ENCODE peak calls at places on chromosomes 3 and 15, in seven cellular contexts. One of them, this sample, is unnamed.

GRCh38 chr15:49103002-49103401 is 52.4 kb downstream of the COPS2 start:
- DNase-seq in non-pigmented ciliary epithelial cell: peak; percentile 37
- DNase-seq in stimulated activated CD8-positive, alpha-beta memory T cell treated with anti-CD3 and anti-CD28 coated beads, Interleukin-7, amount 100 ng/mL, for 1 hour: no peak
- DNase-seq in EL: peak; percentile 21
- DNase-seq in SK-N-DZ: no peak
- DNase-seq in activated CD4-positive, alpha-beta T cell treated with anti-CD3 and anti-CD28 coated beads, Interleukin-2, amount 50 U/mL, for 1 hour: no peak
- DNase-seq in activated gamma-delta T cell treated with Interleukin-2 at 50 U/mL for 16 hours: no peak
- DNase-seq in this sample: no peak

GRCh38 chr3:76372497-76372896 is 587.1 kb upstream of the ZNF717 start:
- DNase-seq in non-pigmented ciliary epithelial cell: no peak
- DNase-seq in stimulated activated CD8-positive, alpha-beta memory T cell treated with anti-CD3 and anti-CD28 coated beads, Interleukin-7, amount 100 ng/mL, for 1 hour: no peak
- DNase-seq in EL: no peak
- DNase-seq in SK-N-DZ: no peak
- DNase-seq in activated CD4-positive, alpha-beta T cell treated with anti-CD3 and anti-CD28 coated beads, Interleukin-2, amount 50 U/mL, for 1 hour: no peak
- DNase-seq in activated gamma-delta T cell treated with Interleukin-2 at 50 U/mL for 16 hours: no peak
- DNase-seq in this sample: no peak

GRCh38 chr3:120741837-120742197 is 499 bp downstream of the RABL3 start:
- DNase-seq in non-pigmented ciliary epithelial cell: no peak
- DNase-seq in stimulated activated CD8-positive, alpha-beta memory T cell treated with anti-CD3 and anti-CD28 coated beads, Interleukin-7, amount 100 ng/mL, for 1 hour: no peak
- DNase-seq in EL: peak; percentile 58
- DNase-seq in SK-N-DZ: no peak
- DNase-seq in activated CD4-positive, alpha-beta T cell treated with anti-CD3 and anti-CD28 coated beads, Interleukin-2, amount 50 U/mL, for 1 hour: no peak
- DNase-seq in activated gamma-delta T cell treated with Interleukin-2 at 50 U/mL for 16 hours: no peak
- DNase-seq in this sample: no peak

GRCh38 chr3:167887096-167887495 is 151.6 kb downstream of the SERPINI1 start:
- DNase-seq in non-pigmented ciliary epithelial cell: no peak
- DNase-seq in stimulated activated CD8-positive, alpha-beta memory T cell treated with anti-CD3 and anti-CD28 coated beads, Interleukin-7, amount 100 ng/mL, for 1 hour: no peak
- DNase-seq in EL: peak; percentile 6
- DNase-seq in SK-N-DZ: no peak
- DNase-seq in activated CD4-positive, alpha-beta T cell treated with anti-CD3 and anti-CD28 coated beads, Interleukin-2, amount 50 U/mL, for 1 hour: no peak
- DNase-seq in activated gamma-delta T cell treated with Interleukin-2 at 50 U/mL for 16 hours: no peak
- DNase-seq in this sample: no peak

GRCh38 chr3:145696011-145696410 is 465.0 kb downstream of the PLOD2 start:
- DNase-seq in non-pigmented ciliary epithelial cell: no peak
- DNase-seq in stimulated activated CD8-positive, alpha-beta memory T cell treated with anti-CD3 and anti-CD28 coated beads, Interleukin-7, amount 100 ng/mL, for 1 hour: no peak
- DNase-seq in EL: no peak
- DNase-seq in SK-N-DZ: no peak
- DNase-seq in activated CD4-positive, alpha-beta T cell treated with anti-CD3 and anti-CD28 coated beads, Interleukin-2, amount 50 U/mL, for 1 hour: no peak
- DNase-seq in activated gamma-delta T cell treated with Interleukin-2 at 50 U/mL for 16 hours: no peak
- DNase-seq in this sample: no peak

GRCh38 chr15:38662805-38663204 is 98.2 kb upstream of the RASGRP1 start:
- DNase-seq in non-pigmented ciliary epithelial cell: no peak
- DNase-seq in stimulated activated CD8-positive, alpha-beta memory T cell treated with anti-CD3 and anti-CD28 coated beads, Interleukin-7, amount 100 ng/mL, for 1 hour: no peak
- DNase-seq in EL: no peak
- DNase-seq in SK-N-DZ: no peak
- DNase-seq in activated CD4-positive, alpha-beta T cell treated with anti-CD3 and anti-CD28 coated beads, Interleukin-2, amount 50 U/mL, for 1 hour: no peak
- DNase-seq in activated gamma-delta T cell treated with Interleukin-2 at 50 U/mL for 16 hours: no peak
- DNase-seq in this sample: no peak

GRCh38 chr3:79843180-79843579 is 75.4 kb upstream of the ROBO1 start:
- DNase-seq in non-pigmented ciliary epithelial cell: no peak
- DNase-seq in stimulated activated CD8-positive, alpha-beta memory T cell treated with anti-CD3 and anti-CD28 coated beads, Interleukin-7, amount 100 ng/mL, for 1 hour: no peak
- DNase-seq in EL: no peak
- DNase-seq in SK-N-DZ: no peak
- DNase-seq in activated CD4-positive, alpha-beta T cell treated with anti-CD3 and anti-CD28 coated beads, Interleukin-2, amount 50 U/mL, for 1 hour: no peak
- DNase-seq in activated gamma-delta T cell treated with Interleukin-2 at 50 U/mL for 16 hours: no peak
- DNase-seq in this sample: no peak

GRCh38 chr3:194312743-194313281 is 38.3 kb downstream of the CPN2 start:
- DNase-seq in non-pigmented ciliary epithelial cell: no peak
- DNase-seq in stimulated activated CD8-positive, alpha-beta memory T cell treated with anti-CD3 and anti-CD28 coated beads, Interleukin-7, amount 100 ng/mL, for 1 hour: no peak
- DNase-seq in EL: peak; percentile 26
- DNase-seq in SK-N-DZ: peak; percentile 65
- DNase-seq in activated CD4-positive, alpha-beta T cell treated with anti-CD3 and anti-CD28 coated beads, Interleukin-2, amount 50 U/mL, for 1 hour: no peak
- DNase-seq in activated gamma-delta T cell treated with Interleukin-2 at 50 U/mL for 16 hours: no peak
- DNase-seq in this sample: no peak

GRCh38 chr3:128849776-128850542 is 29.5 kb upstream of the ACAD9 start:
- DNase-seq in non-pigmented ciliary epithelial cell: no peak
- DNase-seq in stimulated activated CD8-positive, alpha-beta memory T cell treated with anti-CD3 and anti-CD28 coated beads, Interleukin-7, amount 100 ng/mL, for 1 hour: no peak
- DNase-seq in EL: peak; percentile 54
- DNase-seq in SK-N-DZ: peak; percentile 63
- DNase-seq in activated CD4-positive, alpha-beta T cell treated with anti-CD3 and anti-CD28 coated beads, Interleukin-2, amount 50 U/mL, for 1 hour: no peak
- DNase-seq in activated gamma-delta T cell treated with Interleukin-2 at 50 U/mL for 16 hours: no peak
- DNase-seq in this sample: no peak

GRCh38 chr3:49903451-49904424 is at the start of gene MST1R:
- DNase-seq in non-pigmented ciliary epithelial cell: no peak
- DNase-seq in stimulated activated CD8-positive, alpha-beta memory T cell treated with anti-CD3 and anti-CD28 coated beads, Interleukin-7, amount 100 ng/mL, for 1 hour: peak; percentile 62
- DNase-seq in EL: no peak
- DNase-seq in SK-N-DZ: peak; percentile 60
- DNase-seq in activated CD4-positive, alpha-beta T cell treated with anti-CD3 and anti-CD28 coated beads, Interleukin-2, amount 50 U/mL, for 1 hour: peak; percentile 79
- DNase-seq in activated gamma-delta T cell treated with Interleukin-2 at 50 U/mL for 16 hours: peak; percentile 83
- DNase-seq in this sample: peak; percentile 86